ENCODE peak calls at places on chromosome 9, in five cellular contexts. Q, B, O, R and J are unnamed samples.

GRCh38 chr9:8660383-8660782 is 860.8 kb upstream of the DMAC1 start:
- DNase-seq in Q (peak), B (peak), O (peak), R (no peak), J (no peak)

GRCh38 chr9:130039504-130040147 is 3.4 kb downstream of the FNBP1 start:
- DNase-seq in Q (no peak), B (no peak), O (no peak), R (no peak), J (no peak)

GRCh38 chr9:18421391-18421790 is 52.6 kb upstream of the ADAMTSL1 start:
- DNase-seq in Q (no peak), B (no peak), O (no peak), R (no peak), J (no peak)

GRCh38 chr9:8351431-8351830 is 551.9 kb upstream of the DMAC1 start:
- DNase-seq in Q (no peak), B (no peak), O (no peak), R (no peak), J (no peak)

GRCh38 chr9:22446589-22446949 is at the start of gene DMRTA1:
- DNase-seq in Q (peak), B (no peak), O (peak), R (peak), J (peak)

GRCh38 chr9:133341369-133342082 is 5.5 kb upstream of the SURF6 start:
- DNase-seq in Q (no peak), B (no peak), O (no peak), R (no peak), J (no peak)

GRCh38 chr9:14400658-14400995 is 86.7 kb upstream of the NFIB start:
- DNase-seq in Q (peak), B (peak), O (peak), R (peak), J (peak)

GRCh38 chr9:132942541-132943182 is 1.8 kb downstream of the TSC1 start:
- DNase-seq in Q (peak), B (no peak), O (no peak), R (peak), J (peak)

GRCh38 chr9:83707518-83707767 is 315 bp downstream of the UBQLN1 start:
- DNase-seq in Q (no peak), B (no peak), O (no peak), R (peak), J (peak)

GRCh38 chr9:136644593-136645342 is 17.9 kb upstream of the EGFL7 start:
- DNase-seq in Q (peak), B (no peak), O (peak), R (no peak), J (peak)

GRCh38 chr9:131419716-131420115 is 25.8 kb downstream of the PRRC2B start:
- DNase-seq in Q (no peak), B (no peak), O (no peak), R (no peak), J (no peak)

GRCh38 chr9:131422241-131422792 is 28.4 kb downstream of the PRRC2B start:
- DNase-seq in Q (no peak), B (peak), O (no peak), R (peak), J (peak)

GRCh38 chr9:131421691-131422090 is 27.8 kb downstream of the PRRC2B start:
- DNase-seq in Q (no peak), B (no peak), O (no peak), R (no peak), J (no peak)

GRCh38 chr9:131419029-131419614 is 25.2 kb downstream of the PRRC2B start:
- DNase-seq in Q (no peak), B (no peak), O (no peak), R (no peak), J (no peak)

GRCh38 chr9:131420913-131421312 is 27.0 kb downstream of the PRRC2B start:
- DNase-seq in Q (no peak), B (no peak), O (no peak), R (peak), J (peak)
- TF ChIP-seq CTCF in Q (no peak), B (peak), O (no peak), R (peak), J (no peak)

DNA sequence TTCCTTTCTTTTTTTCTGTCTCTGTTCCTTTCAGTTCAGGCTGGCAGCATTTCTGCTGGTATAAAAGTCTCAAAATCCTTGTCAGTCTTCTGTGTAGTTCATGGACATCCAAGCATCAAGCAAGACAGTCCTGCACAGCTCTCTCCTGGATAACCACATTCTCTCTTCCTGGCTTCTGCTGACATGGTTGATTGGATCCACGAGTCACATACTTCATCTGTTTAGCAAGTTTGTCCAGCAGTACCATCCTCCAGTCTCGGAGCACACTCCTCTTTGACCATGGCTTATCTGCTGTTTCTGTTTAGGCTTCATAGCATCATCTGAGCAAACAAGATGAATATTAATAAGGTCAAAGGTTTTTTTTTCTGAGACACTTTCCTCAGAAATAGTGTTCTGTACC is 220.8 kb downstream of the KDM4C start:
- DNase-seq in Q (no peak), B (peak), O (no peak), R (no peak), J (no peak)
- H3K4me3 ChIP-seq in Q (no peak), B (no peak), O (no peak), R (no peak), J (no peak)

GRCh38 chr9:3331801-3332200 is 194.0 kb downstream of the RFX3 start:
- DNase-seq in Q (no peak), B (no peak), O (no peak), R (no peak), J (peak)
- TF ChIP-seq CTCF in Q (peak), B (peak), O (no peak), R (peak), J (peak)

GRCh38 chr9:121286688-121286972 is 18.7 kb downstream of the GSN start:
- DNase-seq in Q (no peak), B (no peak), O (no peak), R (no peak), J (no peak)

GRCh38 chr9:121289554-121290370 is 21.8 kb downstream of the GSN start:
- DNase-seq in Q (no peak), B (no peak), O (peak), R (no peak), J (peak)

GRCh38 chr9:121288557-121288873 is 20.6 kb downstream of the GSN start:
- DNase-seq in Q (peak), B (no peak), O (no peak), R (no peak), J (no peak)

GRCh38 chr9:121286973-121287721 is 19.2 kb downstream of the GSN start:
- DNase-seq in Q (peak), B (no peak), O (peak), R (peak), J (peak)

DNA sequence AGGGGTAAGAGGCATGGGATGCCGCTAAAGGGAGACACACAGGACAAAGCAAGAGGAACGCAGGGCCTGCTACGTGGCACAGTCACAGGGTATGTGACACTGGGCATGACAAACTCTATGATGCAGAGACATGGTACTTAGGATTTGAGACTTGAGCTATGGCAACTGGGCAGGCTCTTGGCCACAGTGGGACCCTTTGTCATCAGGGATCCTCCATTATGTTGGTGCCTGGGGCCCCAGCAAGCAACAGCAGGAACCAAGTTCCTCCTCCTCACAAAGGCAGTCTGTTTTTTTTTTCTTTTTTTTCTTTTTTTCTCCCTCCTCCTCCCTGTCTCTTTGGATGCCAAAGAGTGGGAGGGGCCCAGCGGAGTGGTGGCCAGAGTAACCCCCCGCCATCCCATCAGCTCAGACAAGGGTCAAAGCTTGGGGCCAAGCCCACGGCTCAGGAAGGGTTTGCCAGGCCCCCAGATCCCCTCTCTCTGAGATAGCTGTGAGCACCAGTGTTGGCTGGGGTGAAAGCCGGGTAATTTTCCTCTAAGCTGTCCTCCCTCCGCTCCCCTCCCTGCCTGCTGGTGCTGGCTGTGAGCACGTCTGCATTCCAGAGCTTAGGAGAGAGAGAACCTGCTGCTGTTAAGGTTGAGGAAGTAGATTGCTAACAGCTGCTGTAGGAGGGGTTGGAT is 21.1 kb downstream of the GSN start:
- DNase-seq in Q (peak), B (no peak), O (peak), R (peak), J (peak)
- H3K4me3 ChIP-seq in Q (no peak), B (no peak), O (no peak), R (no peak), J (no peak)

DNA sequence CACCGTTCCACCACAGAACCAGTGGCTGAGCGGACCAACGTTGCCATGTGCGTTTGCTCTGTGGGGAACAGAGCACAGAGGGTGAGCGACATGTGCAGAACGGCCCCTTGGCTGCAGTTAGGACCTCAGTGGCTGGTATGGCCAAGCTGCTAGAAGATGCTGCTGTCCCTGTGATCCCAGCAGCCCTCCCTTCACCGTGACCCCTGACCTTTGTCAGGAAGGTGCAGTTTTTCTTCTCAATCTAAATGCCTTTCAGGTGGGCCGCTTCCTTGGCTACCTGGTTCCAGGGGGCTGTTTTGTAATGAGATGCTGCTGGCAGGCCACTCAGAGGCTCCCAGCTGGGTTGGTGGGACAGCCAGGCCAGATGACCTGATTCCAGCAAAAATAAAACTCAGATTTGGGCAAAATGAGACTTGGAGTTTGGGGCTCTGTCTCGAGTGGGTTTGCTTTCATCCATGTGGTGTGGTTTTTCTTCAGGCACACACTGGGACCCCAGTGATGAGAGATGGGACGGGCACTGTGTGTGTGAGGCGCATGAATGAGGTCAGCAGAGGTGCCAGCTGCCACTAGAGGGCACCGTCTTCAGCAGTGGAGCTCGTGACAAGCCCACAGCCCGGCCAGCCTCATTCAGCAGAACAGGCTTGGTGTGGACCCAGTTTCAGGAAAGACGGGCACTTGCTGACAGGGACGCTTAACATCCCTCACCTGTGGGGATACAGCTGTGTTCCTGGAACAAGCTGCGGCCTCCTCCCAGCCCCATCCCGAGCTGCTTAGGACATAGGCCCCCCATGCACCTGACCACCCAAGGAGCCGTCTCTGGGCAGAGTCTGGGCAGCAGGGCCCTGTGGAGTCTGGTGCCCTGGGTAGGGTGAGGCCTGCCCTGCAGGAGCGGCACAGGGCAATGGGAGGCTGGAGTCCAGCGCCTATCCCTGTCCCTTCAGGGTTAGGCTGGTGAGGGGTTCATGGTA is 4.1 kb downstream of the MRPS2 start:
- DNase-seq in Q (peak), B (no peak), O (peak), R (peak), J (peak)
- TF ChIP-seq CTCF in Q (peak), B (peak), O (no peak), R (peak), J (peak)

GRCh38 chr9:37034320-37034937 is 361 bp upstream of the PAX5 start:
- DNase-seq in Q (peak), B (no peak), O (no peak), R (no peak), J (no peak)
- H3K4me3 ChIP-seq in Q (peak), B (peak), O (no peak), R (no peak), J (no peak)

DNA sequence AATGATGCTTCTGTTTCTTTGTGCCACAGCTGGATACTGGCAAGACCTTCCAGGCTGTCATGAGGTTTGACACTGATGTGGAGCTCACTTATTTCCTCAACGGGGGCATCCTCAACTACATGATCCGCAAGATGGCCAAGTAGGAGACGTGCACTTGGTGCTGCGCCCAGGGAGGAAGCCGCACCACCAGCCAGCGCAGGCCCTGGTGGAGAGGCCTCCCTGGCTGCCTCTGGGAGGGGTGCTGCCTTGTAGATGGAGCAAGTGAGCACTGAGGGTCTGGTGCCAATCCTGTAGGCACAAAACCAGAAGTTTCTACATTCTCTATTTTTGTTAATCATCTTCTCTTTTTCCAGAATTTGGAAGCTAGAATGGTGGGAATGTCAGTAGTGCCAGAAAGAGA is 65.5 kb downstream of the ACO1 start:
- DNase-seq in Q (no peak), B (no peak), O (no peak), R (no peak), J (no peak)
- TF ChIP-seq CTCF in Q (no peak), B (no peak), O (no peak), R (no peak), J (no peak)

GRCh38 chr9:104991144-104991953 is 63.4 kb upstream of the ABCA1 start:
- DNase-seq in Q (peak), B (no peak), O (peak), R (peak), J (peak)
- H3K4me3 ChIP-seq in Q (peak), B (peak), O (peak), R (peak), J (peak)